ENCODE peak calls at places on chromosomes 11 and 22, in six cellular contexts. N, S, H, T, I and O are unnamed samples.

GRCh38 chr11:777288-778255 is at the start of gene GATD1:
- DNase-seq in N (peak), S (no peak), H (peak), T (peak), I (peak), O (peak)

GRCh38 chr11:8715501-8715900 is 32.9 kb downstream of the RPL27A start:
- DNase-seq in N (no peak), S (no peak), H (no peak), T (no peak), I (no peak), O (peak)

GRCh38 chr22:49328076-49328475 is 499.6 kb downstream of the BRD1 start:
- DNase-seq in N (no peak), S (no peak), H (no peak), T (no peak), I (peak), O (peak)

GRCh38 chr11:99973993-99974392 is 713.1 kb upstream of the ARHGAP42 start:
- DNase-seq in N (no peak), S (no peak), H (no peak), T (no peak), I (no peak), O (no peak)

GRCh38 chr11:2789331-2789730 is 89.5 kb upstream of the KCNQ1OT1 start:
- DNase-seq in N (peak), S (no peak), H (no peak), T (no peak), I (no peak), O (peak)

GRCh38 chr22:17213976-17214375 is 5.3 kb downstream of the ADA2 start:
- DNase-seq in N (no peak), S (no peak), H (no peak), T (peak), I (peak), O (peak)

GRCh38 chr22:28909375-28909774 is 26.0 kb downstream of the ZNRF3 start:
- DNase-seq in N (no peak), S (no peak), H (no peak), T (no peak), I (no peak), O (no peak)

GRCh38 chr22:50674606-50675552 is 2.3 kb downstream of the SHANK3 start:
- DNase-seq in N (peak), S (no peak), H (no peak), T (no peak), I (peak), O (peak)

GRCh38 chr11:118790357-118791014 is 478 bp downstream of the DDX6 start:
- DNase-seq in N (peak), S (peak), H (no peak), T (peak), I (peak), O (peak)

GRCh38 chr11:121163658-121164308 is 62.7 kb downstream of the TECTA start:
- DNase-seq in N (no peak), S (no peak), H (no peak), T (no peak), I (no peak), O (no peak)

GRCh38 chr11:93986716-93987115 is 34.4 kb upstream of the HEPHL1 start:
- DNase-seq in N (no peak), S (peak), H (no peak), T (no peak), I (no peak), O (no peak)

GRCh38 chr22:35064664-35065063 is 1.3 kb upstream of the ISX start:
- DNase-seq in N (no peak), S (no peak), H (peak), T (no peak), I (no peak), O (no peak)

GRCh38 chr11:123055132-123055924 is 6.6 kb downstream of the HSPA8 start:
- DNase-seq in N (no peak), S (no peak), H (no peak), T (no peak), I (no peak), O (no peak)

GRCh38 chr22:17110791-17111550 is 10.2 kb downstream of the TMEM121B start:
- DNase-seq in N (no peak), S (no peak), H (no peak), T (no peak), I (no peak), O (peak)

GRCh38 chr22:29635734-29636357 is 32.4 kb downstream of the NF2 start:
- DNase-seq in N (no peak), S (peak), H (no peak), T (peak), I (peak), O (no peak)

GRCh38 chr11:93895106-93895862 is 44.9 kb upstream of the VSTM5 start:
- DNase-seq in N (no peak), S (peak), H (no peak), T (peak), I (peak), O (peak)

GRCh38 chr22:42562684-42563083 is 8.9 kb downstream of the SERHL2 start:
- DNase-seq in N (no peak), S (no peak), H (no peak), T (no peak), I (no peak), O (peak)

GRCh38 chr22:32080904-32081303 is 37.8 kb downstream of the SLC5A1 start:
- DNase-seq in N (no peak), S (peak), H (peak), T (peak), I (peak), O (peak)

GRCh38 chr22:48577014-48577690 is 1250.5 kb downstream of the BRD1 start:
- DNase-seq in N (peak), S (no peak), H (no peak), T (no peak), I (no peak), O (no peak)

GRCh38 chr11:1742371-1742770 is 8.0 kb downstream of the IFITM10 start:
- DNase-seq in N (no peak), S (no peak), H (no peak), T (no peak), I (no peak), O (no peak)